ENCODE peak calls at places on chromosome 6, in ten cellular contexts. L is IMR-90, P is endothelial cell, B is epithelial cell of esophagus, J is nephron progenitor cell, O is AG04450, H is left ventricle myocardium inferior, X is keratinocyte, V is activated B cell treated with CpG ODN at 0.5 μM for 24 hours, R is neural crest cell. I is an unnamed sample.

GRCh38 chr6:87705070-87705691 is 3.1 kb upstream of the AKIRIN2 start:
- DNase-seq in H (no peak), L (peak), J (no peak), B (peak), V (no peak), P (no peak), O (no peak), X (no peak), R (no peak), I (peak)

GRCh38 chr6:134686071-134686470 is 263.8 kb downstream of the ALDH8A1 start:
- DNase-seq in P (no peak), H (no peak), X (no peak), B (peak), O (no peak), V (no peak), R (no peak), L (peak), J (no peak), I (no peak)

GRCh38 chr6:134093007-134093573 is 40.7 kb upstream of the SLC2A12 start:
- DNase-seq in J (no peak), L (no peak), O (no peak), B (no peak), V (no peak), H (no peak), R (no peak), P (no peak), X (no peak), I (no peak)

GRCh38 chr6:22470454-22471368 is 98.7 kb upstream of the HDGFL1 start:
- DNase-seq in B (peak), P (no peak), R (no peak), J (no peak), X (no peak), L (peak), V (no peak), H (peak), O (no peak), I (no peak)

GRCh38 chr6:137692806-137693205 is 174.3 kb upstream of the TNFAIP3 start:
- DNase-seq in R (no peak), H (no peak), J (no peak), V (no peak), B (peak), L (peak), P (no peak), X (no peak), O (no peak), I (no peak)

GRCh38 chr6:158999154-158999668 is 791 bp downstream of the RSPH3 start:
- DNase-seq in J (no peak), B (no peak), O (no peak), L (peak), V (no peak), R (peak), X (no peak), H (no peak), P (no peak), I (no peak)

GRCh38 chr6:132060591-132060990 is 109.4 kb upstream of the CCN2 start:
- DNase-seq in H (no peak), R (no peak), O (peak), B (peak), V (no peak), L (peak), X (no peak), P (no peak), J (no peak), I (no peak)

GRCh38 chr6:72873438-72873837 is 251.6 kb downstream of the KCNQ5 start:
- DNase-seq in X (no peak), O (no peak), L (no peak), R (no peak), P (no peak), B (no peak), J (no peak), H (no peak), V (no peak), I (no peak)

GRCh38 chr6:36139991-36140710 is 9.8 kb downstream of the MAPK13 start:
- DNase-seq in V (no peak), J (no peak), H (no peak), R (no peak), P (no peak), L (no peak), B (no peak), O (no peak), X (no peak), I (no peak)

GRCh38 chr6:139330271-139330670 is 38.5 kb upstream of the TXLNB start:
- DNase-seq in X (no peak), L (no peak), H (no peak), R (no peak), P (no peak), B (no peak), O (no peak), V (no peak), J (no peak), I (no peak)

GRCh38 chr6:15352884-15353283 is 107.0 kb downstream of the JARID2 start:
- DNase-seq in P (no peak), J (no peak), L (peak), V (no peak), O (no peak), B (peak), H (no peak), X (no peak), R (no peak), I (no peak)

GRCh38 chr6:13702809-13703302 is 8.8 kb downstream of the RANBP9 start:
- DNase-seq in X (no peak), H (no peak), L (no peak), J (no peak), R (no peak), B (no peak), P (no peak), O (no peak), V (no peak), I (peak)

GRCh38 chr6:3844097-3844463 is 5.1 kb upstream of the FAM50B start:
- DNase-seq in H (no peak), L (peak), B (peak), V (no peak), O (no peak), R (no peak), X (no peak), J (no peak), P (no peak), I (no peak)

GRCh38 chr6:31579119-31579505 is 3.1 kb downstream of the LTB start:
- DNase-seq in V (no peak), H (no peak), O (no peak), L (no peak), J (no peak), R (no peak), B (no peak), P (no peak), X (no peak), I (no peak)

GRCh38 chr6:153145591-153145990 is 14.5 kb upstream of the RGS17 start:
- DNase-seq in H (no peak), O (no peak), B (no peak), J (no peak), V (no peak), L (no peak), P (no peak), R (no peak), X (no peak), I (no peak)

GRCh38 chr6:3393796-3394195 is 63.1 kb downstream of the SLC22A23 start:
- DNase-seq in L (no peak), O (no peak), V (no peak), B (no peak), R (no peak), J (no peak), H (no peak), P (no peak), X (no peak), I (no peak)

GRCh38 chr6:128410584-128410983 is 109.8 kb downstream of the PTPRK start:
- DNase-seq in X (no peak), J (no peak), H (no peak), V (no peak), O (no peak), L (no peak), B (no peak), P (no peak), R (no peak), I (no peak)

GRCh38 chr6:16712250-16712930 is 48.9 kb downstream of the ATXN1 start:
- DNase-seq in L (no peak), H (no peak), O (no peak), P (no peak), J (no peak), B (no peak), X (no peak), V (no peak), R (no peak), I (peak)

GRCh38 chr6:150987371-150987828 is 121.9 kb downstream of the MTHFD1L start:
- DNase-seq in H (no peak), B (peak), O (no peak), J (no peak), P (no peak), L (no peak), X (no peak), R (no peak), V (no peak), I (peak)

GRCh38 chr6:683742-684440 is 9.0 kb downstream of the EXOC2 start:
- DNase-seq in H (no peak), L (peak), B (no peak), J (peak), O (peak), V (no peak), X (no peak), P (peak), R (peak), I (no peak)

GRCh38 chr6:39225946-39226437 is 3.3 kb downstream of the KCNK5 start:
- DNase-seq in V (no peak), P (no peak), X (no peak), L (no peak), J (no peak), B (no peak), R (no peak), O (no peak), H (no peak), I (no peak)

GRCh38 chr6:82507112-82507511 is 143.5 kb downstream of the TPBG start:
- DNase-seq in O (no peak), J (no peak), H (no peak), R (no peak), P (no peak), L (no peak), X (no peak), B (peak), V (no peak), I (no peak)

GRCh38 chr6:142867988-142868818 is 76.8 kb downstream of the HIVEP2 start:
- DNase-seq in R (no peak), B (no peak), H (no peak), V (no peak), L (peak), O (no peak), J (no peak), X (no peak), P (no peak), I (no peak)

GRCh38 chr6:71488186-71488585 is 199.6 kb downstream of the OGFRL1 start:
- DNase-seq in H (no peak), B (no peak), P (no peak), L (no peak), J (no peak), O (no peak), R (no peak), X (no peak), V (no peak), I (no peak)

GRCh38 chr6:34055223-34055933 is 90.5 kb downstream of the GRM4 start:
- DNase-seq in O (peak), V (peak), R (peak), L (peak), H (peak), B (peak), J (peak), X (peak), P (peak), I (peak)

GRCh38 chr6:131946992-131947955 is 3.9 kb downstream of the CCN2 start:
- DNase-seq in L (peak), X (no peak), B (peak), O (peak), P (no peak), H (no peak), J (no peak), R (no peak), V (no peak), I (no peak)

GRCh38 chr6:76843376-76843775 is 619.9 kb downstream of the HTR1B start:
- DNase-seq in R (no peak), B (no peak), X (no peak), J (no peak), V (no peak), H (no peak), O (no peak), P (no peak), L (no peak), I (no peak)

GRCh38 chr6:32785781-32786533 is 22.6 kb upstream of the HLA-DQB2 start:
- DNase-seq in H (no peak), O (no peak), X (no peak), P (peak), R (peak), L (peak), V (no peak), J (peak), B (peak), I (peak)

GRCh38 chr6:53159558-53159957 is 10.9 kb upstream of the GCM1 start:
- DNase-seq in P (no peak), V (no peak), H (no peak), J (no peak), B (peak), O (no peak), L (peak), R (no peak), X (no peak), I (no peak)

GRCh38 chr6:53048431-53049195 is 16.6 kb upstream of the FBXO9 start:
- DNase-seq in B (peak), V (no peak), O (no peak), H (no peak), P (no peak), X (peak), J (no peak), L (peak), R (no peak), I (no peak)

GRCh38 chr6:143674466-143675114 is 3.2 kb upstream of the PHACTR2 start:
- DNase-seq in X (no peak), H (no peak), O (no peak), V (no peak), B (no peak), L (peak), P (no peak), J (no peak), R (no peak), I (no peak)

GRCh38 chr6:116969211-116969863 is 92.3 kb downstream of the RFX6 start:
- DNase-seq in O (peak), H (no peak), B (peak), J (peak), L (peak), X (no peak), V (no peak), P (peak), R (peak), I (peak)

GRCh38 chr6:126050795-126051194 is 64.5 kb downstream of the TRMT11 start:
- DNase-seq in R (no peak), L (no peak), P (no peak), V (no peak), J (no peak), X (no peak), H (no peak), B (no peak), O (no peak), I (no peak)

GRCh38 chr6:13302291-13302690 is 26.0 kb downstream of the TBC1D7 start:
- DNase-seq in X (no peak), V (no peak), P (no peak), O (no peak), J (no peak), R (no peak), H (no peak), B (no peak), L (no peak), I (no peak)

GRCh38 chr6:117547688-117548621 is 54.4 kb downstream of the GOPC start:
- DNase-seq in B (no peak), H (peak), L (peak), V (peak), P (no peak), X (no peak), J (no peak), O (no peak), R (no peak), I (peak)

GRCh38 chr6:170446841-170447560 is 106.1 kb downstream of the PSMB1 start:
- DNase-seq in O (no peak), V (no peak), X (no peak), R (no peak), L (no peak), H (no peak), J (no peak), P (no peak), B (no peak), I (no peak)

GRCh38 chr6:90126178-90126577 is 170.5 kb downstream of the BACH2 start:
- DNase-seq in L (no peak), O (no peak), P (no peak), X (no peak), R (no peak), J (no peak), B (no peak), V (no peak), H (no peak), I (no peak)

GRCh38 chr6:47352169-47352568 is 42.5 kb upstream of the TNFRSF21 start:
- DNase-seq in O (no peak), R (no peak), V (no peak), X (no peak), H (no peak), L (no peak), P (no peak), B (no peak), J (no peak), I (no peak)
- TF ChIP-seq CTCF in O (peak), R (peak), V (no peak), X (peak), H (no peak), L (peak), P (no peak), B (no peak), J (no peak), I (peak)

GRCh38 chr6:95545691-95546090 is 31.6 kb upstream of the MANEA start:
- DNase-seq in V (no peak), H (no peak), B (no peak), O (no peak), P (no peak), J (no peak), X (no peak), L (no peak), R (no peak), I (no peak)

GRCh38 chr6:95544517-95545225 is 32.7 kb upstream of the MANEA start:
- DNase-seq in J (no peak), B (no peak), P (no peak), H (no peak), V (no peak), O (no peak), L (no peak), R (no peak), X (no peak), I (no peak)

GRCh38 chr6:95547043-95547442 is 30.3 kb upstream of the MANEA start:
- DNase-seq in L (no peak), H (no peak), X (no peak), P (no peak), J (no peak), B (no peak), V (no peak), R (no peak), O (no peak), I (no peak)

GRCh38 chr6:95545226-95545625 is 32.1 kb upstream of the MANEA start:
- DNase-seq in R (no peak), P (no peak), L (no peak), H (no peak), O (no peak), X (no peak), B (no peak), V (no peak), J (no peak), I (no peak)

DNA sequence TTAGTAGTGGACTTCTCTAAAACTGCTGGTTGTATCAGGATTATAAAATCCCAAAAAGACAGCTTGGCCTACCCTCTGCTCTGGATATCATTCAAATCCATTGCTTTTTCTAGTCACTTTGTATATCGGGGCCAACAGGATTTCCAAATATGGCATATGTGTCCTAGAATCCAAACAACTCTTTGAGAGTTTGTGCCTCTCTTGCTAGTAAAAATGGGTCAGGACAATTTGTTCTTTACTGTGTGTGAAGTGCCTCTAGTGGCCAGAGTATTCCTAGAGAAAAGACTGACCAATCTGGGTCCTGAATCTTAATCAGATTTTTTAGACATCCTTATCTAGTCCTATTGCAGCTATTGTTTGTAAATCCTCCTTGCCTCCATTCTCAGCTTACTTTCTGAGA is 33.5 kb upstream of the MANEA start:
- DNase-seq in O (no peak), X (no peak), L (no peak), V (no peak), B (no peak), R (no peak), J (no peak), H (no peak), P (no peak), I (no peak)
- TF ChIP-seq CTCF in O (no peak), X (no peak), L (no peak), V (no peak), B (no peak), R (peak), J (no peak), H (peak), P (no peak), I (no peak)

DNA sequence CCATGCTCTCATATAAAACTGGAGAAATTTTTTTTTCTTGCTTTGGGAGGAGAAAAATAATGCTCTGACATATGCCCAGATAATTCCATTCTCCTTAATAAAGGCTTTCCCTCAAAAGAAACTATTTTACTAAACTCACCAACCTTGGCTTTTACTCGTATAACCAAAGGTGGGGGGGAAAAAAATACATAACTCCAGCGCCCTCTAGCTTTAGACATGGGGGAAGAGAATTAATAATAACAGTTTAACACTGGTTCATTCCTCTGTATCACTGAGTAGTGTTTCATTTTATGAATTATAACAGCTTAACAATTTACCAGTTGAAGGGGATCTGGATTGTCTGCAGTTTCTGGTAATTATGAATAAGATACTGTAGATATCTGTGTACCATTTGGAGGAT is 1226.1 kb downstream of the GRIK2 start:
- DNase-seq in B (peak), P (peak), V (no peak), R (no peak), O (no peak), L (peak), H (no peak), J (no peak), X (no peak), I (no peak)
- TF ChIP-seq CTCF in B (peak), P (peak), V (no peak), R (peak), O (no peak), L (peak), H (peak), J (peak), X (no peak), I (no peak)

DNA sequence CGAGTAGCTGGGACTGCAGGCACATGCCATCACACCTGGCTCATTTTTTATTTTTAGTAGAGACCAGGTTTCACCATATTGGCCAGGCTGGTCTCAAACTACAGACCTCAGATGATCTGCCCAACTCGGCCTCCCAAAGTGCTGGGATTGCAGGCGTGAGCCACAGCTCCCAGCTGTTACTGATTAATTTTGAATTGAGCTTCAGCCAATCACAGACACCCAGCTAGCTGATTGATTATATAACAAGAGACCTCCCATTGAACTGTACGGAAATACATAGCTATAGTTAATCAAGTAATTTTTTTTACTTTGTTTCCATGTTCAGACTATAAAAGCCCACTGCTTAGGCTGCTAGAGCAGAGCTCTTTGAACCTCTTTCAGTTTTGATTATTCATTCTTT is 31.6 kb downstream of the PKIB start:
- DNase-seq in R (no peak), O (no peak), X (no peak), B (no peak), J (no peak), P (no peak), H (no peak), V (no peak), L (no peak), I (no peak)
- TF ChIP-seq CTCF in R (no peak), O (no peak), X (no peak), B (no peak), J (no peak), P (no peak), H (no peak), V (no peak), L (no peak), I (no peak)

GRCh38 chr6:40325791-40326190 is 261.4 kb downstream of the LRFN2 start:
- DNase-seq in H (no peak), O (no peak), B (no peak), X (no peak), V (no peak), P (no peak), L (no peak), J (no peak), R (no peak), I (no peak)

GRCh38 chr6:40326689-40327404 is 260.3 kb downstream of the LRFN2 start:
- DNase-seq in P (no peak), V (no peak), L (no peak), H (no peak), O (no peak), X (no peak), R (no peak), J (no peak), B (no peak), I (no peak)

GRCh38 chr6:40330301-40330721 is 256.9 kb downstream of the LRFN2 start:
- DNase-seq in B (no peak), J (no peak), H (no peak), X (no peak), O (no peak), R (no peak), V (no peak), P (no peak), L (no peak), I (no peak)

GRCh38 chr6:40328376-40328987 is 258.7 kb downstream of the LRFN2 start:
- DNase-seq in R (no peak), J (peak), V (no peak), O (no peak), X (peak), B (peak), P (peak), L (no peak), H (no peak), I (no peak)

GRCh38 chr6:40328988-40329545 is 258.1 kb downstream of the LRFN2 start:
- DNase-seq in P (no peak), X (no peak), O (no peak), V (no peak), J (no peak), R (no peak), L (no peak), H (no peak), B (no peak), I (no peak)
- TF ChIP-seq CTCF in P (no peak), X (no peak), O (no peak), V (no peak), J (no peak), R (no peak), L (no peak), H (no peak), B (no peak), I (no peak)

I was measured in GM10248.